ENCODE peak calls at places on chromosomes 1 and 21, in four cellular contexts. One of them, this sample, is unnamed.

GRCh38 chr1:92701147-92701546 is 83.8 kb downstream of the EVI5 start:
- DNase-seq in HEK293T: no peak
- DNase-seq in HepG2: no peak
- DNase-seq in K562: no peak
- DNase-seq in this sample: no peak

GRCh38 chr1:20403423-20404145 is 82.4 kb downstream of the CAMK2N1 start:
- DNase-seq in HEK293T: no peak
- DNase-seq in HepG2: no peak
- DNase-seq in K562: no peak
- DNase-seq in this sample: no peak

GRCh38 chr1:230205719-230206198 is 138.7 kb downstream of the GALNT2 start:
- DNase-seq in HEK293T: no peak
- DNase-seq in HepG2: no peak
- DNase-seq in K562: peak
- DNase-seq in this sample: no peak

GRCh38 chr1:197683895-197684553 is 91.3 kb downstream of the DENND1B start:
- DNase-seq in HEK293T: peak
- DNase-seq in HepG2: no peak
- DNase-seq in K562: no peak
- DNase-seq in this sample: no peak

GRCh38 chr21:36337099-36337509 is 17.1 kb downstream of the MORC3 start:
- DNase-seq in HEK293T: no peak
- DNase-seq in HepG2: no peak
- DNase-seq in K562: no peak
- DNase-seq in this sample: no peak

GRCh38 chr1:83994111-83994510 is 4.8 kb downstream of the TTLL7 start:
- DNase-seq in HEK293T: no peak
- DNase-seq in HepG2: no peak
- DNase-seq in K562: no peak
- DNase-seq in this sample: no peak

GRCh38 chr1:244919320-244920282 is 55.3 kb upstream of the HNRNPU start:
- DNase-seq in HEK293T: no peak
- DNase-seq in HepG2: no peak
- DNase-seq in K562: peak
- DNase-seq in this sample: no peak

GRCh38 chr1:185850366-185850765 is 116.2 kb downstream of the HMCN1 start:
- DNase-seq in HEK293T: no peak
- DNase-seq in HepG2: no peak
- DNase-seq in K562: no peak
- DNase-seq in this sample: no peak

GRCh38 chr1:113074237-113074636 is 1.2 kb downstream of the LRIG2 start:
- DNase-seq in HEK293T: no peak
- DNase-seq in HepG2: no peak
- DNase-seq in K562: no peak
- DNase-seq in this sample: no peak

GRCh38 chr1:56190975-56191768 is 388.2 kb downstream of the PLPP3 start:
- DNase-seq in HEK293T: no peak
- DNase-seq in HepG2: peak
- DNase-seq in K562: no peak
- DNase-seq in this sample: no peak

GRCh38 chr1:116311756-116312691 is 61.0 kb upstream of the ATP1A1 start:
- DNase-seq in HEK293T: no peak
- DNase-seq in HepG2: peak
- DNase-seq in K562: no peak
- DNase-seq in this sample: no peak

GRCh38 chr1:1987142-1987510 is 16.5 kb downstream of the CFAP74 start:
- DNase-seq in HEK293T: no peak
- DNase-seq in HepG2: no peak
- DNase-seq in K562: no peak
- DNase-seq in this sample: no peak

GRCh38 chr1:168510595-168510918 is 33.2 kb downstream of the XCL2 start:
- DNase-seq in HEK293T: no peak
- DNase-seq in HepG2: no peak
- DNase-seq in K562: no peak
- DNase-seq in this sample: no peak

GRCh38 chr1:181726608-181727007 is 243.3 kb downstream of the CACNA1E start:
- DNase-seq in HEK293T: no peak
- DNase-seq in HepG2: no peak
- DNase-seq in K562: no peak
- DNase-seq in this sample: no peak

GRCh38 chr1:25654109-25654660 is 37.6 kb downstream of the MAN1C1 start:
- DNase-seq in HEK293T: no peak
- DNase-seq in HepG2: no peak
- DNase-seq in K562: no peak
- DNase-seq in this sample: no peak

GRCh38 chr1:220879090-220879508 is at the start of gene HLX:
- DNase-seq in HEK293T: peak
- DNase-seq in HepG2: no peak
- DNase-seq in K562: peak
- DNase-seq in this sample: peak

GRCh38 chr21:34580181-34580700 is 34.7 kb downstream of the RCAN1 start:
- DNase-seq in HEK293T: no peak
- DNase-seq in HepG2: no peak
- DNase-seq in K562: no peak
- DNase-seq in this sample: no peak

GRCh38 chr1:224831501-224831900 is 98.0 kb upstream of the DNAH14 start:
- DNase-seq in HEK293T: no peak
- DNase-seq in HepG2: no peak
- DNase-seq in K562: no peak
- DNase-seq in this sample: no peak

GRCh38 chr21:42570841-42571387 is 57.3 kb downstream of the SLC37A1 start:
- DNase-seq in HEK293T: no peak
- DNase-seq in HepG2: no peak
- DNase-seq in K562: no peak
- DNase-seq in this sample: peak

GRCh38 chr1:46983825-46984586 is 39.5 kb upstream of the CYP4X1 start:
- DNase-seq in HEK293T: no peak
- DNase-seq in HepG2: no peak
- DNase-seq in K562: no peak
- DNase-seq in this sample: no peak

GRCh38 chr1:66464802-66465201 is 69.2 kb upstream of the SGIP1 start:
- DNase-seq in HEK293T: no peak
- DNase-seq in HepG2: no peak
- DNase-seq in K562: no peak
- DNase-seq in this sample: no peak

GRCh38 chr1:79259390-79260336 is 253.1 kb upstream of the ADGRL4 start:
- DNase-seq in HEK293T: peak
- DNase-seq in HepG2: no peak
- DNase-seq in K562: no peak
- DNase-seq in this sample: no peak

GRCh38 chr1:11144563-11145256 is 44.4 kb upstream of the ANGPTL7 start:
- DNase-seq in HEK293T: no peak
- DNase-seq in HepG2: no peak
- DNase-seq in K562: no peak
- DNase-seq in this sample: no peak

GRCh38 chr1:67791686-67792475 is 41.4 kb downstream of the GNG12 start:
- DNase-seq in HEK293T: no peak
- DNase-seq in HepG2: no peak
- DNase-seq in K562: no peak
- DNase-seq in this sample: no peak

GRCh38 chr1:67792756-67793475 is 40.4 kb downstream of the GNG12 start:
- DNase-seq in HEK293T: no peak
- DNase-seq in HepG2: no peak
- DNase-seq in K562: no peak
- DNase-seq in this sample: no peak

GRCh38 chr1:67789551-67789950 is 43.7 kb downstream of the GNG12 start:
- DNase-seq in HEK293T: no peak
- DNase-seq in HepG2: no peak
- DNase-seq in K562: no peak
- DNase-seq in this sample: no peak

GRCh38 chr1:67793562-67793961 is 39.7 kb downstream of the GNG12 start:
- DNase-seq in HEK293T: no peak
- DNase-seq in HepG2: no peak
- DNase-seq in K562: no peak
- DNase-seq in this sample: no peak

DNA sequence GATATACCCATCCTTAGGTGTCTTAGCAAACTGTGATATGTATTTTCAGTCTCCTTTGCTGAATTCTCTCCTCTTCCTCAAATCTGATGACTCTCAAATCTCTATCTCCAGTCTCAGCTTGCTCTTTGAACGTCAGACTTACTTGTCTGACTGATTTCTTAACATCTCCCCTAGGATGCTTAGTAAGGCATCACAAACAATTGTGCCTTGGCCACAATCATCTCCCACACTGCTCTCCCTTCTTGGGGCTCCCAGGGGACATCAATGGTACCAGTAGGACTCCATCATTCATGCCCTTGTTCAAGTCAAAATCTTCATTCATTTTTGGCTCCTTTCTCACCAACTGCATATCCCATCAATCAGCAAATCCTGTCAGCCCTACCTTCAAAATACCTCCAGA is 42.0 kb downstream of the GNG12 start:
- DNase-seq in HEK293T: no peak
- DNase-seq in HepG2: no peak
- DNase-seq in K562: no peak
- DNase-seq in this sample: no peak
- TF ChIP-seq ELF4 in HEK293T: no peak
- TF ChIP-seq ELF4 in HepG2: no peak
- TF ChIP-seq ELF4 in K562: no peak
- TF ChIP-seq ELF4 in this sample: no peak

DNA sequence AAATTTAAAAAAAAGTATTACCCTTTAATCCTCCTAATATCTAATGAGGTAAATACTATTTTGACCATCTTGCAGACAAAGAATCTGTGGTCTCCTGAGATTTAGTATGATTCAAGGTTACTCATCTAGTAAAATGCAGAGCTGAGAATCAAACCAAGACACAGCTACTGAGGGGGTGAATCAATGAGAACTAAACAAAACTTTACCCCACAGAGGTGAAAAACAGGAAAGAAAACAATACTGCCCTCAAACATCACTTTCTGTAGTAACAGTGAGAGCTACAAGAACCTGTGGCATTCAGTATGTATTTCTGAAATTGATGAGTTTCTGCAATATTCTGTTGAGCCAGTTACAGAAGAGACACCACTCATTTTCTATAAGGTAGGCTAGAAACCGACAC is 85.1 kb downstream of the JAK1 start:
- DNase-seq in HEK293T: no peak
- DNase-seq in HepG2: no peak
- DNase-seq in K562: no peak
- DNase-seq in this sample: no peak
- TF ChIP-seq ELF4 in HEK293T: no peak
- TF ChIP-seq ELF4 in HepG2: no peak
- TF ChIP-seq ELF4 in K562: no peak
- TF ChIP-seq ELF4 in this sample: no peak

GRCh38 chr1:36762174-36762573 is 272.1 kb downstream of the GRIK3 start:
- DNase-seq in HEK293T: no peak
- DNase-seq in HepG2: no peak
- DNase-seq in K562: no peak
- DNase-seq in this sample: no peak

GRCh38 chr1:36766481-36766880 is 267.8 kb downstream of the GRIK3 start:
- DNase-seq in HEK293T: no peak
- DNase-seq in HepG2: no peak
- DNase-seq in K562: no peak
- DNase-seq in this sample: no peak

GRCh38 chr1:36765785-36766300 is 268.5 kb downstream of the GRIK3 start:
- DNase-seq in HEK293T: no peak
- DNase-seq in HepG2: no peak
- DNase-seq in K562: no peak
- DNase-seq in this sample: no peak

GRCh38 chr1:36763771-36764170 is 270.5 kb downstream of the GRIK3 start:
- DNase-seq in HEK293T: no peak
- DNase-seq in HepG2: no peak
- DNase-seq in K562: peak
- DNase-seq in this sample: no peak

DNA sequence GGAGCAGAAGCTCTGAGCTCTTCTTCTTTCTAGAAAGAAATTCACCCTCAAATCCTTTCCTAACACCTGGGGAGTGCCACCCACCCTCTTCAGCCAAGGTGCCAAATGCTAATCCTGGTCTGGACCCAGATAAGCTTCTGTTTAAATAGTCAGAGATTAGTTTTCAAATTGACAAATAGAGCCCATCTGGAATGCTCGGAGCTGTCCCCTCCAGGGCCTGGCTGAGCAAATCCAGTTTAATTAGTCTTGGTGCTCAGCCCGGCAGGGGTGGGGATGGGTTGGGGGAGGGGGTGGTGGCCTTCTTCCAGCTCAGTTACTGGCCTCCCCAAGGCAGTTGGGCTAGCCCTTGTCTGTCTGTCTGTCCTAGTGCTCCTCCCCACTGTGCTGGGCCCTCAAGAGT is 269.5 kb downstream of the GRIK3 start:
- DNase-seq in HEK293T: no peak
- DNase-seq in HepG2: no peak
- DNase-seq in K562: no peak
- DNase-seq in this sample: no peak
- TF ChIP-seq ELF4 in HEK293T: no peak
- TF ChIP-seq ELF4 in HepG2: no peak
- TF ChIP-seq ELF4 in K562: no peak
- TF ChIP-seq ELF4 in this sample: no peak

GRCh38 chr1:216935901-216936300 is 212.7 kb upstream of the ESRRG start:
- DNase-seq in HEK293T: no peak
- DNase-seq in HepG2: no peak
- DNase-seq in K562: no peak
- DNase-seq in this sample: no peak
- TF ChIP-seq ELF4 in HEK293T: no peak
- TF ChIP-seq ELF4 in HepG2: no peak
- TF ChIP-seq ELF4 in K562: no peak
- TF ChIP-seq ELF4 in this sample: no peak

GRCh38 chr1:214558002-214558770 is 6.8 kb upstream of the PTPN14 start:
- DNase-seq in HEK293T: no peak
- DNase-seq in HepG2: no peak
- DNase-seq in K562: no peak
- DNase-seq in this sample: no peak
- TF ChIP-seq ELF4 in HEK293T: no peak
- TF ChIP-seq ELF4 in HepG2: no peak
- TF ChIP-seq ELF4 in K562: no peak
- TF ChIP-seq ELF4 in this sample: no peak

GRCh38 chr1:206972725-206973124 is 2.5 kb upstream of the FCAMR start:
- DNase-seq in HEK293T: no peak
- DNase-seq in HepG2: no peak
- DNase-seq in K562: no peak
- DNase-seq in this sample: no peak
- TF ChIP-seq ELF4 in HEK293T: no peak
- TF ChIP-seq ELF4 in HepG2: no peak
- TF ChIP-seq ELF4 in K562: no peak
- TF ChIP-seq ELF4 in this sample: no peak

GRCh38 chr1:201471772-201472171 is 2.8 kb upstream of the PHLDA3 start:
- DNase-seq in HEK293T: no peak
- DNase-seq in HepG2: no peak
- DNase-seq in K562: no peak
- DNase-seq in this sample: no peak
- TF ChIP-seq ELF4 in HEK293T: no peak
- TF ChIP-seq ELF4 in HepG2: no peak
- TF ChIP-seq ELF4 in K562: no peak
- TF ChIP-seq ELF4 in this sample: no peak

GRCh38 chr21:31447477-31447876 is 103.4 kb upstream of the TIAM1 start:
- DNase-seq in HEK293T: no peak
- DNase-seq in HepG2: no peak
- DNase-seq in K562: no peak
- DNase-seq in this sample: no peak

GRCh38 chr21:31442339-31442738 is 98.3 kb upstream of the TIAM1 start:
- DNase-seq in HEK293T: no peak
- DNase-seq in HepG2: no peak
- DNase-seq in K562: no peak
- DNase-seq in this sample: no peak

GRCh38 chr21:31446206-31446900 is 102.3 kb upstream of the TIAM1 start:
- DNase-seq in HEK293T: no peak
- DNase-seq in HepG2: no peak
- DNase-seq in K562: no peak
- DNase-seq in this sample: no peak

GRCh38 chr21:31449912-31450535 is 106.0 kb upstream of the TIAM1 start:
- DNase-seq in HEK293T: no peak
- DNase-seq in HepG2: no peak
- DNase-seq in K562: no peak
- DNase-seq in this sample: no peak

GRCh38 chr21:31444061-31444460 is 100.0 kb upstream of the TIAM1 start:
- DNase-seq in HEK293T: no peak
- DNase-seq in HepG2: no peak
- DNase-seq in K562: no peak
- DNase-seq in this sample: no peak
- TF ChIP-seq ELF4 in HEK293T: no peak
- TF ChIP-seq ELF4 in HepG2: no peak
- TF ChIP-seq ELF4 in K562: no peak
- TF ChIP-seq ELF4 in this sample: no peak

This sample was measured in WTC11.